ENCODE peak calls at places on chromosomes 16 and 17, in nine cellular contexts. H is myocyte; B is stimulated activated naive CD4-positive, alpha-beta T cell; J is non-pigmented ciliary epithelial cell; I is left ventricle myocardium inferior; L is activated naive CD8-positive, alpha-beta T cell treated with anti-CD3 and anti-CD28 coated beads, Interleukin-2, amount 10 ng/mL, durations not matched to agents 7 days and 5 days; R is stimulated activated CD8-positive, alpha-beta memory T cell treated with anti-CD3 and anti-CD28 coated beads, Interleukin-2, amount 100 ng/mL, for 48 hours; G is left ventricle myocardium superior; A is fibroblast of mammary gland. C is an unnamed sample.

GRCh38 chr17:32998111-32998892 is 6.7 kb downstream of the SPACA3 start:
- DNase-seq in H (peak; percentile 88), B (peak; percentile 62), J (no peak), I (peak; percentile 69), L (peak; percentile 77), R (peak; percentile 64), G (peak; percentile 83), A (peak; percentile 68), C (peak; percentile 87)

GRCh38 chr17:27764589-27764988 is 35.7 kb downstream of the NOS2 start:
- DNase-seq in H (no peak), B (no peak), J (no peak), I (no peak), L (no peak), R (no peak), G (no peak), A (no peak), C (no peak)

GRCh38 chr17:57284583-57284982 is 28.3 kb downstream of the MSI2 start:
- DNase-seq in H (no peak), B (peak; percentile 22), J (no peak), I (no peak), L (no peak), R (no peak), G (no peak), A (no peak), C (no peak)

GRCh38 chr17:1056761-1057160 is 59.8 kb downstream of the TIMM22 start:
- DNase-seq in H (no peak), B (no peak), J (no peak), I (no peak), L (no peak), R (no peak), G (peak; percentile 23), A (no peak), C (no peak)

GRCh38 chr16:69406780-69407331 is 17.6 kb upstream of the CYB5B start:
- DNase-seq in H (peak; percentile 54), B (no peak), J (no peak), I (no peak), L (no peak), R (no peak), G (no peak), A (no peak), C (no peak)

GRCh38 chr17:74779948-74780400 is 3.8 kb upstream of the NAT9 start:
- DNase-seq in H (no peak), B (peak; percentile 75), J (no peak), I (peak; percentile 45), L (peak; percentile 53), R (peak; percentile 18), G (peak; percentile 55), A (no peak), C (no peak)

GRCh38 chr16:74034862-74035261 is 261.8 kb upstream of the PSMD7 start:
- DNase-seq in H (peak; percentile 15), B (no peak), J (no peak), I (no peak), L (no peak), R (no peak), G (no peak), A (peak; percentile 18), C (peak; percentile 13)

GRCh38 chr17:7984904-7985303 is 17.5 kb upstream of the GUCY2D start:
- DNase-seq in H (no peak), B (no peak), J (no peak), I (no peak), L (no peak), R (no peak), G (no peak), A (no peak), C (no peak)

GRCh38 chr17:60170835-60171752 is 21.3 kb downstream of the CA4 start:
- DNase-seq in H (no peak), B (no peak), J (no peak), I (no peak), L (no peak), R (no peak), G (no peak), A (peak; percentile 23), C (no peak)

GRCh38 chr16:15993946-15994665 is 44.7 kb downstream of the ABCC1 start:
- DNase-seq in H (no peak), B (no peak), J (no peak), I (no peak), L (no peak), R (no peak), G (no peak), A (peak; percentile 83), C (no peak)

GRCh38 chr17:73610331-73610911 is 33.8 kb downstream of the SDK2 start:
- DNase-seq in H (no peak), B (no peak), J (no peak), I (no peak), L (no peak), R (no peak), G (no peak), A (no peak), C (peak; percentile 81)

C was measured in AG08395.